ENCODE peak calls at places on chromosomes 5 and 9, in eight cellular contexts. One of them, this sample, is unnamed.

GRCh38 chr9:110869931-110870330 is 168.3 kb downstream of the LPAR1 start:
- DNase-seq in activated CD8-positive, alpha-beta memory T cell treated with anti-CD3 and anti-CD28 coated beads, Interleukin-2, amount 50 U/mL, for 48 hours: no peak
- DNase-seq in activated T-helper 1 cell treated with Interleukin-2 at 50 U/mL for 16 hours: no peak
- DNase-seq in HFF-Myc: no peak
- DNase-seq in posterior cingulate gyrus: no peak
- DNase-seq in T1000: no peak
- DNase-seq in NCI-H510A treated with DMSO at 0.1 percent for 48 hours: no peak
- DNase-seq in transverse colon: no peak
- DNase-seq in this sample: no peak

GRCh38 chr9:73577867-73578266 is 426.2 kb downstream of the ANXA1 start:
- DNase-seq in T1000: no peak
- DNase-seq in HFF-Myc: no peak
- DNase-seq in activated CD8-positive, alpha-beta memory T cell treated with anti-CD3 and anti-CD28 coated beads, Interleukin-2, amount 50 U/mL, for 48 hours: no peak
- DNase-seq in NCI-H510A treated with DMSO at 0.1 percent for 48 hours: no peak
- DNase-seq in posterior cingulate gyrus: peak
- DNase-seq in transverse colon: no peak
- DNase-seq in activated T-helper 1 cell treated with Interleukin-2 at 50 U/mL for 16 hours: no peak
- DNase-seq in this sample: no peak

GRCh38 chr9:93621922-93622321 is 45.5 kb downstream of the PHF2 start:
- DNase-seq in activated T-helper 1 cell treated with Interleukin-2 at 50 U/mL for 16 hours: no peak
- DNase-seq in T1000: no peak
- DNase-seq in transverse colon: no peak
- DNase-seq in HFF-Myc: no peak
- DNase-seq in NCI-H510A treated with DMSO at 0.1 percent for 48 hours: no peak
- DNase-seq in activated CD8-positive, alpha-beta memory T cell treated with anti-CD3 and anti-CD28 coated beads, Interleukin-2, amount 50 U/mL, for 48 hours: peak
- DNase-seq in posterior cingulate gyrus: no peak
- DNase-seq in this sample: no peak

GRCh38 chr9:131100445-131100844 is 4.1 kb downstream of the AIF1L start:
- DNase-seq in activated CD8-positive, alpha-beta memory T cell treated with anti-CD3 and anti-CD28 coated beads, Interleukin-2, amount 50 U/mL, for 48 hours: no peak
- DNase-seq in transverse colon: no peak
- DNase-seq in activated T-helper 1 cell treated with Interleukin-2 at 50 U/mL for 16 hours: no peak
- DNase-seq in NCI-H510A treated with DMSO at 0.1 percent for 48 hours: no peak
- DNase-seq in posterior cingulate gyrus: no peak
- DNase-seq in HFF-Myc: no peak
- DNase-seq in T1000: no peak
- DNase-seq in this sample: no peak

GRCh38 chr9:135479469-135480052 is at the start of gene PPP1R26:
- DNase-seq in HFF-Myc: no peak
- DNase-seq in activated T-helper 1 cell treated with Interleukin-2 at 50 U/mL for 16 hours: no peak
- DNase-seq in transverse colon: peak
- DNase-seq in posterior cingulate gyrus: no peak
- DNase-seq in NCI-H510A treated with DMSO at 0.1 percent for 48 hours: peak
- DNase-seq in T1000: no peak
- DNase-seq in activated CD8-positive, alpha-beta memory T cell treated with anti-CD3 and anti-CD28 coated beads, Interleukin-2, amount 50 U/mL, for 48 hours: no peak
- DNase-seq in this sample: no peak

GRCh38 chr5:111697881-111698757 is 58.9 kb downstream of the NREP start:
- DNase-seq in NCI-H510A treated with DMSO at 0.1 percent for 48 hours: no peak
- DNase-seq in transverse colon: no peak
- DNase-seq in activated CD8-positive, alpha-beta memory T cell treated with anti-CD3 and anti-CD28 coated beads, Interleukin-2, amount 50 U/mL, for 48 hours: no peak
- DNase-seq in HFF-Myc: no peak
- DNase-seq in posterior cingulate gyrus: no peak
- DNase-seq in activated T-helper 1 cell treated with Interleukin-2 at 50 U/mL for 16 hours: no peak
- DNase-seq in T1000: no peak
- DNase-seq in this sample: no peak

GRCh38 chr5:117077142-117077541 is 502.5 kb upstream of the SEMA6A start:
- DNase-seq in activated CD8-positive, alpha-beta memory T cell treated with anti-CD3 and anti-CD28 coated beads, Interleukin-2, amount 50 U/mL, for 48 hours: no peak
- DNase-seq in T1000: no peak
- DNase-seq in HFF-Myc: no peak
- DNase-seq in posterior cingulate gyrus: no peak
- DNase-seq in transverse colon: no peak
- DNase-seq in activated T-helper 1 cell treated with Interleukin-2 at 50 U/mL for 16 hours: no peak
- DNase-seq in NCI-H510A treated with DMSO at 0.1 percent for 48 hours: peak
- DNase-seq in this sample: no peak

GRCh38 chr5:30401479-30402058 is 791.9 kb upstream of the CDH6 start:
- DNase-seq in NCI-H510A treated with DMSO at 0.1 percent for 48 hours: peak
- DNase-seq in activated T-helper 1 cell treated with Interleukin-2 at 50 U/mL for 16 hours: no peak
- DNase-seq in activated CD8-positive, alpha-beta memory T cell treated with anti-CD3 and anti-CD28 coated beads, Interleukin-2, amount 50 U/mL, for 48 hours: no peak
- DNase-seq in transverse colon: peak
- DNase-seq in T1000: no peak
- DNase-seq in HFF-Myc: no peak
- DNase-seq in posterior cingulate gyrus: peak
- DNase-seq in this sample: no peak

GRCh38 chr9:110728058-110728457 is 59.5 kb downstream of the MUSK start:
- DNase-seq in NCI-H510A treated with DMSO at 0.1 percent for 48 hours: no peak
- DNase-seq in transverse colon: no peak
- DNase-seq in HFF-Myc: no peak
- DNase-seq in posterior cingulate gyrus: no peak
- DNase-seq in T1000: no peak
- DNase-seq in activated T-helper 1 cell treated with Interleukin-2 at 50 U/mL for 16 hours: no peak
- DNase-seq in activated CD8-positive, alpha-beta memory T cell treated with anti-CD3 and anti-CD28 coated beads, Interleukin-2, amount 50 U/mL, for 48 hours: no peak
- DNase-seq in this sample: no peak

GRCh38 chr9:33858346-33858869 is 41.4 kb downstream of the UBE2R2 start:
- DNase-seq in activated T-helper 1 cell treated with Interleukin-2 at 50 U/mL for 16 hours: no peak
- DNase-seq in posterior cingulate gyrus: no peak
- DNase-seq in NCI-H510A treated with DMSO at 0.1 percent for 48 hours: no peak
- DNase-seq in T1000: no peak
- DNase-seq in HFF-Myc: no peak
- DNase-seq in activated CD8-positive, alpha-beta memory T cell treated with anti-CD3 and anti-CD28 coated beads, Interleukin-2, amount 50 U/mL, for 48 hours: no peak
- DNase-seq in transverse colon: no peak
- DNase-seq in this sample: no peak

GRCh38 chr5:90932052-90932699 is 373.6 kb downstream of the ADGRV1 start:
- DNase-seq in transverse colon: peak
- DNase-seq in T1000: peak
- DNase-seq in posterior cingulate gyrus: no peak
- DNase-seq in activated T-helper 1 cell treated with Interleukin-2 at 50 U/mL for 16 hours: no peak
- DNase-seq in NCI-H510A treated with DMSO at 0.1 percent for 48 hours: no peak
- DNase-seq in activated CD8-positive, alpha-beta memory T cell treated with anti-CD3 and anti-CD28 coated beads, Interleukin-2, amount 50 U/mL, for 48 hours: no peak
- DNase-seq in HFF-Myc: peak
- DNase-seq in this sample: no peak

GRCh38 chr5:143931389-143931984 is 119.5 kb downstream of the HMHB1 start:
- DNase-seq in activated CD8-positive, alpha-beta memory T cell treated with anti-CD3 and anti-CD28 coated beads, Interleukin-2, amount 50 U/mL, for 48 hours: no peak
- DNase-seq in NCI-H510A treated with DMSO at 0.1 percent for 48 hours: no peak
- DNase-seq in T1000: no peak
- DNase-seq in HFF-Myc: no peak
- DNase-seq in transverse colon: no peak
- DNase-seq in activated T-helper 1 cell treated with Interleukin-2 at 50 U/mL for 16 hours: no peak
- DNase-seq in posterior cingulate gyrus: no peak
- DNase-seq in this sample: peak

GRCh38 chr5:43603535-43604363 is 769 bp downstream of the NNT start:
- DNase-seq in activated T-helper 1 cell treated with Interleukin-2 at 50 U/mL for 16 hours: peak
- DNase-seq in transverse colon: peak
- DNase-seq in HFF-Myc: peak
- DNase-seq in activated CD8-positive, alpha-beta memory T cell treated with anti-CD3 and anti-CD28 coated beads, Interleukin-2, amount 50 U/mL, for 48 hours: peak
- DNase-seq in NCI-H510A treated with DMSO at 0.1 percent for 48 hours: peak
- DNase-seq in posterior cingulate gyrus: peak
- DNase-seq in T1000: peak
- DNase-seq in this sample: peak

GRCh38 chr9:99948896-99949295 is 42.4 kb downstream of the STX17 start:
- DNase-seq in transverse colon: peak
- DNase-seq in activated T-helper 1 cell treated with Interleukin-2 at 50 U/mL for 16 hours: no peak
- DNase-seq in posterior cingulate gyrus: no peak
- DNase-seq in NCI-H510A treated with DMSO at 0.1 percent for 48 hours: no peak
- DNase-seq in T1000: no peak
- DNase-seq in activated CD8-positive, alpha-beta memory T cell treated with anti-CD3 and anti-CD28 coated beads, Interleukin-2, amount 50 U/mL, for 48 hours: no peak
- DNase-seq in HFF-Myc: no peak
- DNase-seq in this sample: no peak

GRCh38 chr5:78922879-78923621 is 62.1 kb downstream of the ARSB start:
- DNase-seq in activated T-helper 1 cell treated with Interleukin-2 at 50 U/mL for 16 hours: no peak
- DNase-seq in NCI-H510A treated with DMSO at 0.1 percent for 48 hours: no peak
- DNase-seq in T1000: no peak
- DNase-seq in activated CD8-positive, alpha-beta memory T cell treated with anti-CD3 and anti-CD28 coated beads, Interleukin-2, amount 50 U/mL, for 48 hours: no peak
- DNase-seq in posterior cingulate gyrus: no peak
- DNase-seq in transverse colon: no peak
- DNase-seq in HFF-Myc: no peak
- DNase-seq in this sample: no peak

GRCh38 chr5:157559301-157559700 is 16.3 kb downstream of the ADAM19 start:
- DNase-seq in posterior cingulate gyrus: no peak
- DNase-seq in HFF-Myc: peak
- DNase-seq in activated T-helper 1 cell treated with Interleukin-2 at 50 U/mL for 16 hours: no peak
- DNase-seq in T1000: no peak
- DNase-seq in transverse colon: no peak
- DNase-seq in NCI-H510A treated with DMSO at 0.1 percent for 48 hours: no peak
- DNase-seq in activated CD8-positive, alpha-beta memory T cell treated with anti-CD3 and anti-CD28 coated beads, Interleukin-2, amount 50 U/mL, for 48 hours: no peak
- DNase-seq in this sample: no peak